ENCODE peak calls at places on chromosomes 2 and 18, in six cellular contexts. F is GDM1; P is skeletal muscle cell; O is NCI-H526 treated with DMSO at 0.1 percent for 48 hours; K is fibroblast of mammary gland; X is activated naive CD4-positive, alpha-beta T cell treated with anti-CD3 and anti-CD28 coated beads, Interleukin-2, amount 10 ng/mL, durations not matched to agents 7 days and 5 days. L is an unnamed sample.

GRCh38 chr18:39313992-39314391 is 1748.4 kb upstream of the CELF4 start:
- DNase-seq in F (no peak), P (no peak), O (no peak), K (no peak), X (no peak), L (no peak)

GRCh38 chr2:85951351-85952067 is 62.7 kb upstream of the ST3GAL5 start:
- DNase-seq in F (no peak), P (no peak), O (no peak), K (no peak), X (no peak), L (no peak)

GRCh38 chr2:198374375-198375072 is 570.1 kb downstream of the PLCL1 start:
- DNase-seq in F (peak; percentile 34), P (peak; percentile 34), O (peak; percentile 92), K (peak; percentile 74), X (peak; percentile 43), L (peak; percentile 37)

GRCh38 chr2:58032016-58032750 is 14.4 kb upstream of the VRK2 start:
- DNase-seq in F (no peak), P (no peak), O (no peak), K (peak; percentile 21), X (no peak), L (no peak)

GRCh38 chr2:62382757-62383156 is 123.2 kb downstream of the TMEM17 start:
- DNase-seq in F (no peak), P (no peak), O (no peak), K (no peak), X (no peak), L (no peak)

GRCh38 chr2:238285653-238286082 is 2.7 kb downstream of the PER2 start:
- DNase-seq in F (no peak), P (peak; percentile 81), O (peak; percentile 93), K (peak; percentile 92), X (no peak), L (no peak)

GRCh38 chr2:191571163-191571769 is 106.7 kb upstream of the NABP1 start:
- DNase-seq in F (peak; percentile 36), P (peak; percentile 36), O (peak; percentile 32), K (peak; percentile 79), X (peak; percentile 46), L (no peak)

GRCh38 chr2:49152824-49153223 is 1.5 kb downstream of the FSHR start:
- DNase-seq in F (no peak), P (no peak), O (no peak), K (no peak), X (no peak), L (no peak)

GRCh38 chr18:57666818-57667497 is 45.3 kb upstream of the NARS1 start:
- DNase-seq in F (no peak), P (peak; percentile 67), O (no peak), K (peak; percentile 90), X (no peak), L (no peak)

GRCh38 chr2:157190151-157190550 is 67.4 kb upstream of the GALNT5 start:
- DNase-seq in F (no peak), P (peak; percentile 85), O (no peak), K (peak; percentile 82), X (no peak), L (no peak)